ENCODE peak calls at places on chromosomes 3 and 15, in four cellular contexts. P is HuH-7, S is pancreas, W is sciatic nerve. O is an unnamed sample.

GRCh38 chr3:5504135-5504534 is 316.6 kb downstream of the EDEM1 start:
- DNase-seq in S (no peak), W (no peak), P (no peak), O (no peak)

GRCh38 chr3:42123012-42123581 is 31.9 kb downstream of the TRAK1 start:
- DNase-seq in W (no peak), S (no peak), P (no peak), O (no peak)

GRCh38 chr15:87722941-87723691 is 533.4 kb downstream of the NTRK3 start:
- DNase-seq in P (no peak), W (no peak), S (no peak), O (no peak)

GRCh38 chr3:69462826-69463100 is 76.9 kb upstream of the FRMD4B start:
- DNase-seq in P (no peak), W (no peak), S (no peak), O (no peak)

GRCh38 chr15:67148196-67148701 is 82.8 kb downstream of the SMAD3 start:
- DNase-seq in P (no peak), S (no peak), W (peak), O (no peak)

GRCh38 chr3:141793476-141794260 is 30.5 kb downstream of the GRK7 start:
- DNase-seq in W (no peak), P (no peak), S (no peak), O (no peak)

GRCh38 chr3:156509209-156510174 is 45.4 kb downstream of the SSR3 start:
- DNase-seq in S (no peak), W (no peak), P (peak), O (no peak)

GRCh38 chr15:97691799-97692198 is 268.7 kb upstream of the ARRDC4 start:
- DNase-seq in W (no peak), P (no peak), S (no peak), O (no peak)

GRCh38 chr3:43968465-43968864 is 273.2 kb upstream of the TOPAZ1 start:
- DNase-seq in S (no peak), W (no peak), P (no peak), O (no peak)

GRCh38 chr15:65377105-65377975 is 462 bp downstream of the IGDCC3 start:
- DNase-seq in W (no peak), S (no peak), P (peak), O (no peak)

GRCh38 chr3:30919600-30919999 is 25.1 kb upstream of the GADL1 start:
- DNase-seq in W (no peak), S (no peak), P (no peak), O (no peak)

GRCh38 chr15:93158104-93158503 is 69.1 kb upstream of the RGMA start:
- DNase-seq in S (no peak), W (no peak), P (no peak), O (no peak)

GRCh38 chr3:197003461-197004385 is 25.9 kb downstream of the MELTF start:
- DNase-seq in S (peak), W (no peak), P (peak), O (peak)

GRCh38 chr3:43468141-43468540 is 153.7 kb downstream of the ANO10 start:
- DNase-seq in P (peak), W (no peak), S (no peak), O (no peak)

O was measured in suprapubic skin.